ENCODE peak calls at places on chromosomes 4 and X, in four cellular contexts. X is PC-9, A is A549, I is upper lobe of left lung. U is an unnamed sample.

GRCh38 chrX:38061335-38061734 is 55.0 kb downstream of the SYTL5 start:
- DNase-seq in I (no peak), A (peak; percentile 2), X (no peak), U (no peak)

GRCh38 chr4:156475322-156475721 is 496.3 kb downstream of the PDGFC start:
- DNase-seq in I (no peak), X (no peak), A (peak; percentile 21), U (no peak)

GRCh38 chr4:60562353-60562752 is 637.8 kb upstream of the ADGRL3 start:
- DNase-seq in X (no peak), A (no peak), I (no peak), U (no peak)

GRCh38 chrX:23656684-23657083 is 10.6 kb upstream of the PRDX4 start:
- DNase-seq in X (no peak), I (no peak), A (no peak), U (no peak)

GRCh38 chr4:145181091-145181501 is 707 bp upstream of the OTUD4 start:
- DNase-seq in A (no peak), I (no peak), X (no peak), U (no peak)

GRCh38 chr4:157004279-157005161 is 32.9 kb upstream of the PDGFC start:
- DNase-seq in X (no peak), I (no peak), A (no peak), U (no peak)

GRCh38 chr4:157818946-157819692 is 353.7 kb downstream of the GASK1B start:
- DNase-seq in I (no peak), A (no peak), X (no peak), U (no peak)

GRCh38 chr4:82484987-82485783 is 54.8 kb downstream of the ENOPH1 start:
- DNase-seq in A (no peak), I (no peak), X (no peak), U (no peak)

GRCh38 chr4:26157541-26157940 is 163.3 kb upstream of the RBPJ start:
- DNase-seq in I (no peak), A (no peak), X (no peak), U (no peak)

GRCh38 chr4:180164799-180165198 is 2078.4 kb upstream of the TENM3 start:
- DNase-seq in X (no peak), A (peak; percentile 12), I (no peak), U (no peak)

GRCh38 chr4:145731026-145731425 is 51.1 kb downstream of the C4orf51 start:
- DNase-seq in A (peak; percentile 85), X (no peak), I (peak; percentile 57), U (no peak)

GRCh38 chrX:123175366-123176122 is 8.5 kb upstream of the GRIA3 start:
- DNase-seq in I (no peak), A (no peak), X (no peak), U (no peak)
- H3K9me3 ChIP-seq in I (no peaks in the 10 kb centered on the region), A (no peaks in the 10 kb centered on the region), X (no peaks in the 10 kb centered on the region), U (no peaks in the 10 kb centered on the region)

GRCh38 chrX:98755912-98756311 is 1654.2 kb downstream of the PCDH19 start:
- DNase-seq in X (no peak), A (no peak), I (no peak), U (no peak)
- H3K27ac ChIP-seq in X (no peak overlapping the region), A (no peak overlapping the region), I (no peak overlapping the region), U (no peak overlapping the region)

GRCh38 chr4:3193531-3194203 is 55.3 kb upstream of the MSANTD1 start:
- DNase-seq in I (no peak), A (no peak), X (no peak), U (no peak)
- TF ChIP-seq CTCF in I (no peak), A (peak; percentile 44), X (peak; percentile 50), U (peak; percentile 33)

GRCh38 chr4:2084316-2084715 is 25.2 kb downstream of the NAT8L start:
- DNase-seq in A (no peak), X (no peak), I (peak; percentile 12), U (peak; percentile 57)
- H3K9me3 ChIP-seq in A (no peaks in the 10 kb centered on the region), X (no peaks in the 10 kb centered on the region), I (no peaks in the 10 kb centered on the region), U (peaks cover 10% of the 10 kb centered on the region)

U was measured in heart left ventricle.